ENCODE peak calls at places on chromosomes 16 and 17, in eight cellular contexts. Y is HCT116; U is H9; C is pancreas; P is effector memory CD4-positive, alpha-beta T cell; M is A549; J is breast epithelium; V is CD4-positive, CD25-positive, alpha-beta regulatory T cell. G is an unnamed sample. For H3K9me3, the result is how much of the 10 kb centered on the place peaks cover.

GRCh38 chr17:19013806-19014627 is 9.5 kb upstream of the FAM83G start:
- DNase-seq in Y (no peak), U (no peak), C (peak), P (no peak), M (no peak), J (no peak), V (no peak), G (no peak)

GRCh38 chr17:16215965-16216316 is 607 bp upstream of the NCOR1 start:
- DNase-seq in Y (peak), U (peak), C (no peak), P (peak), M (no peak), J (no peak), V (peak), G (peak)

GRCh38 chr17:48307814-48308411 is 122.1 kb downstream of the SKAP1 start:
- DNase-seq in Y (peak), U (peak), C (peak), P (peak), M (peak), J (no peak), V (peak), G (peak)

GRCh38 chr16:165539-166374 is at the start of gene HBM:
- DNase-seq in Y (no peak), U (no peak), C (no peak), P (no peak), M (no peak), J (no peak), V (no peak), G (no peak)

GRCh38 chr16:10256855-10257641 is 74.8 kb upstream of the GRIN2A start:
- DNase-seq in Y (no peak), U (peak), C (peak), P (peak), M (peak), J (no peak), V (peak), G (peak)

GRCh38 chr16:88466175-88466862 is 13.2 kb downstream of the ZFPM1 start:
- DNase-seq in Y (no peak), U (no peak), C (no peak), P (no peak), M (no peak), J (no peak), V (peak), G (no peak)

GRCh38 chr17:10102817-10103216 is 95.6 kb downstream of the GAS7 start:
- DNase-seq in Y (no peak), U (no peak), C (no peak), P (no peak), M (no peak), J (no peak), V (no peak), G (no peak)

GRCh38 chr17:28928061-28928460 is 23.3 kb downstream of the PHF12 start:
- DNase-seq in Y (no peak), U (no peak), C (no peak), P (no peak), M (no peak), J (no peak), V (peak), G (no peak)

GRCh38 chr16:78669994-78670393 is 570.5 kb downstream of the WWOX start:
- DNase-seq in Y (no peak), U (no peak), C (no peak), P (no peak), M (no peak), J (peak), V (no peak), G (no peak)

GRCh38 chr17:60888812-60889709 is 211.4 kb downstream of the BCAS3 start:
- DNase-seq in Y (no peak), U (no peak), C (no peak), P (no peak), M (no peak), J (no peak), V (no peak), G (no peak)

GRCh38 chr16:4410335-4411075 is 5.9 kb downstream of the CORO7 start:
- DNase-seq in Y (no peak), U (no peak), C (no peak), P (no peak), M (no peak), J (peak), V (no peak), G (no peak)

GRCh38 chr17:38685485-38685884 is 10.7 kb upstream of the EPOP start:
- DNase-seq in Y (no peak), U (peak), C (no peak), P (no peak), M (no peak), J (no peak), V (no peak), G (no peak)

GRCh38 chr16:51243836-51244483 is 92.9 kb upstream of the SALL1 start:
- DNase-seq in Y (no peak), U (no peak), C (peak), P (no peak), M (peak), J (no peak), V (no peak), G (no peak)

GRCh38 chr17:11340798-11341197 is 99.8 kb downstream of the SHISA6 start:
- DNase-seq in Y (no peak), U (no peak), C (no peak), P (no peak), M (no peak), J (no peak), V (no peak), G (no peak)

GRCh38 chr16:28879261-28879840 is 1.1 kb downstream of the ATP2A1 start:
- DNase-seq in Y (no peak), U (no peak), C (no peak), P (no peak), M (no peak), J (no peak), V (no peak), G (no peak)

GRCh38 chr17:30173649-30174048 is 57.0 kb downstream of the NSRP1 start:
- DNase-seq in Y (no peak), U (no peak), C (no peak), P (no peak), M (no peak), J (no peak), V (peak), G (peak)

GRCh38 chr16:11497851-11498289 is 88.8 kb downstream of the LITAF start:
- DNase-seq in Y (peak), U (no peak), C (no peak), P (no peak), M (peak), J (no peak), V (no peak), G (no peak)

GRCh38 chr17:72139213-72139612 is 18.4 kb downstream of the SOX9 start:
- DNase-seq in Y (no peak), U (no peak), C (no peak), P (no peak), M (no peak), J (no peak), V (no peak), G (no peak)

GRCh38 chr16:35559911-35560636 is 2100.7 kb downstream of the TP53TG3F start:
- DNase-seq in Y (no peak), U (no peak), C (no peak), P (no peak), M (no peak), J (no peak), V (no peak), G (peak)

GRCh38 chr16:35562471-35562870 is 2103.1 kb downstream of the TP53TG3F start:
- DNase-seq in Y (no peak), U (no peak), C (no peak), P (no peak), M (no peak), J (no peak), V (no peak), G (peak)

GRCh38 chr16:35561346-35561745 is 2101.9 kb downstream of the TP53TG3F start:
- DNase-seq in Y (no peak), U (no peak), C (no peak), P (no peak), M (no peak), J (no peak), V (no peak), G (no peak)

GRCh38 chr16:35562919-35563318 is 2103.5 kb downstream of the TP53TG3F start:
- DNase-seq in Y (no peak), U (no peak), C (no peak), P (no peak), M (no peak), J (no peak), V (no peak), G (no peak)

GRCh38 chr16:35560637-35560984 is 2101.2 kb downstream of the TP53TG3F start:
- DNase-seq in Y (no peak), U (no peak), C (no peak), P (no peak), M (no peak), J (no peak), V (no peak), G (no peak)
- H3K9me3 ChIP-seq in Y (under half), U (half or more), C (under half), P (under half), M (under half), J (under half), V (under half), G (under half)

DNA sequence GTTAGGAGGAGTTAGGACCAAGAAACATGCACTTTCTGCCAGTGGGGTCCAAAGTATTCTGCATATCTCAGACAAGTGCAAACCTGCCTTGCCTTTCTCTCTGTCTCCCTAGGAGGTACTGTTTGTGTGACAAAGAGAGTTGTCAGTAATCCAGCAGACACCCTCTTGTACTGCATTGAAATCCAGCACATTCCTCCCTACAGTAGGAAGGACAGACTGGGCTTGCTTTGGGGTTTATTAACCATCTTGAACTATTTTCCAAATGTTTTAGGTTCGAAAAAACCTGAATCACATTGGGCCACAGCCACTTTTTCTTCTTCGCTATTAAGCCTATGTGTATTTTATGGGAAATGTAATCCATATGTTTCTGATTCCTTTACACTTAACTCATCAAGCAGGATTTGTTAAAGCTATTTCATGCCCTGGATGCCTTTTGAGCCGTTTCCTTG is 204.2 kb upstream of the KCNJ16 start:
- DNase-seq in Y (no peak), U (no peak), C (no peak), P (no peak), M (no peak), J (peak), V (no peak), G (no peak)
- H3K9me3 ChIP-seq in Y (under half), U (under half), C (under half), P (under half), M (under half), J (under half), V (under half), G (under half)

GRCh38 chr16:35146723-35147458 is 1687.5 kb downstream of the TP53TG3F start:
- DNase-seq in Y (no peak), U (no peak), C (peak), P (no peak), M (no peak), J (no peak), V (no peak), G (no peak)

GRCh38 chr16:35147556-35148504 is 1688.4 kb downstream of the TP53TG3F start:
- DNase-seq in Y (no peak), U (no peak), C (peak), P (no peak), M (no peak), J (no peak), V (no peak), G (no peak)

GRCh38 chr16:35144212-35144932 is 1685.0 kb downstream of the TP53TG3F start:
- DNase-seq in Y (no peak), U (no peak), C (peak), P (no peak), M (no peak), J (no peak), V (no peak), G (no peak)

GRCh38 chr16:35148748-35149147 is 1689.3 kb downstream of the TP53TG3F start:
- DNase-seq in Y (no peak), U (no peak), C (no peak), P (no peak), M (no peak), J (no peak), V (no peak), G (no peak)

DNA sequence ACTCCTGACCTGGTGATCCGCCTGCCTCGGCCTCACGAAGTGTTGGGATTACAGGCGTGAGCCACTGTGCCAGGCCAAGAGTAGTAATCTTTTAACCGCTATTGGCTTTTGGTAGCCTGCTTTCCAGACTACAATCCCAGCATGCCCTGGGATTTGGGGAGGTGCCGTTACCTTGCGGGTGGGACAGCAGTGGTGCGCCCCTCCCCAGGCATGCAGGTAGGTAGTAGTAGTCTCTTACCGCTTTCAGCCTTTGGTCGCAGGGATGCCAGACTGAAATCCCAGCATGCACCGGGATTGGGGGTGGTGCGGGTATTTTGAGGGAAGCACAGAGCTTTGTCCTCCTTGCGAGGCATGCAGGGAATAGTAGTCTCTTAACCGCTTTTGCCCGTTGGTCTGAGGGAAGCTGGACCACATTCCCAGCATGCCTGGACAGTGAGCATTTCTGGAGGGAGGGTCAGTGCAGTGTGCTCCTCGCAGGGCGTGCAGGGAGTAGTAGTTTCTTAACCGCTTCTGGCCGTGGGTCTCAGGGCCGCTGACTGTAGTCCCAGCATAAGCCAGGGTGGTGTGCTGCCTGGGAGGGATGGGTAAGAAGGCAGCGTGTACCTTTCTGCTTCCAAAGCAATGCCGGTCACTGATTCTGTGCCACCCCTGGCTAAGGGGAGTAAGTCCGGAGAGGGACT is 1686.8 kb downstream of the TP53TG3F start:
- DNase-seq in Y (no peak), U (no peak), C (peak), P (no peak), M (no peak), J (no peak), V (no peak), G (no peak)
- H3K9me3 ChIP-seq in Y (under half), U (half or more), C (under half), P (under half), M (under half), J (under half), V (half or more), G (under half)

DNA sequence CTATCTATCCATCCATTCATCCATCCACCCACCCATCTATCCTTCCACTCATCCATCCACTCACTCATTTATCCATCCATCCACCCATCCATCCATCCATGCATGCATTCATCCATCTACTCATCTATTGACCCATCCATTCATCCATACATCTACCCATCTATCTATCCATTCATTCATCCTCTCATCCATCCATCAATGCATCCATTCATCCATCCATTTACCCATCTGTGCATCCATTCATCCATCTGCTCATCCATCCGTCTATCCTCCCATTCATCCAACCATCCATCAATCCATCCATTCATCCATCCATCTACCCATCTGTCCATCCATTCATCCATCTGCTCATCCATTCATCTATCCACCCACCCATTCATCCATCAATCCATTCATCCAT is 224.5 kb upstream of the MAF start:
- DNase-seq in Y (no peak), U (no peak), C (no peak), P (no peak), M (no peak), J (no peak), V (no peak), G (no peak)
- H3K9me3 ChIP-seq in Y (half or more), U (under half), C (under half), P (under half), M (under half), J (under half), V (under half), G (under half)

DNA sequence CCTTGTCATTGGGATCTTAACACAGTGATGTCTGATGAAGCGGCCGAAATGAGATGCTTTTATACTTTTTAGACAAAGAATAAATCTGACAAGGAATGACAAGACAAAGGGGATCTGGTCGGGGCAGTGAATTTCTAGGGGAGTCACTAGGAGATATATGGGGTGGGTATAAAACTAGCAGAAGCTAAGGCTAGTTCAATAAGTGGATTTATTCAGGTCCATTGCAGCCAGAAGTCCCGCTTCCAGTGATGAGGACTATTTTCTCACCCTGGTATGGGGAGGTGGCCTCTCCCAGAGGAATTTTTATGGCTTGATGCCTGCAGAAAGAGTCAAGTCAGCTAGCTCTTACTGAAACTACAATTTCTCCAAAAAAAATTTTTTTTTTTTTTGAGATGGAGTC is 23.9 kb downstream of the SLC38A8 start:
- DNase-seq in Y (no peak), U (no peak), C (no peak), P (no peak), M (no peak), J (no peak), V (no peak), G (no peak)
- H3K9me3 ChIP-seq in Y (under half), U (under half), C (under half), P (under half), M (under half), J (under half), V (under half), G (under half)

GRCh38 chr16:62678796-62679195 is 642.6 kb upstream of the CDH8 start:
- DNase-seq in Y (no peak), U (no peak), C (no peak), P (no peak), M (no peak), J (no peak), V (no peak), G (no peak)
- H3K9me3 ChIP-seq in Y (under half), U (under half), C (under half), P (under half), M (under half), J (under half), V (under half), G (under half)

DNA sequence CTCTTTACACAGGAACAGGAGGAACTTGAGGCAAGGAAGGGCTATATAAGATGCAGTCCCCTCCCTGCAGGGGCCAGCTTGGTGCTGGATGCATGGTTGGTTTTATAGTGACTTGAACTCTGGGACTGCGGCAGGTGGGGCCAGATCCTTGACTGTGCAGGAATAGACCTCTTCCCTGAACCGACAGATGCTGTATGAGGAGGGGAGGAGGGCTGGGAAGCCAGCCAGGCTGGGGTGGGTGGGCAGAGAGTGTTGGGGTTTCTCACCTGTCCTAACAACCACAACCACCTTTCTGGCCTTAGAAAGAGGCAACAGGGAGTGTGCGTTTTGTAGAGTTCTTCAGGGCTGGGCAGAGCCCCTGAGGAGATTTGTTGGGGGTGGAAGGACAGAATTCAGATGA is 798.1 kb downstream of the KCNJ18 start:
- DNase-seq in Y (no peak), U (no peak), C (no peak), P (no peak), M (no peak), J (no peak), V (no peak), G (no peak)
- H3K9me3 ChIP-seq in Y (under half), U (half or more), C (under half), P (under half), M (under half), J (under half), V (under half), G (under half)

GRCh38 chr16:75169899-75170405 is 21.6 kb downstream of the ZFP1 start:
- DNase-seq in Y (no peak), U (no peak), C (no peak), P (no peak), M (no peak), J (no peak), V (no peak), G (no peak)

GRCh38 chr16:75175074-75175473 is 26.8 kb downstream of the ZFP1 start:
- DNase-seq in Y (no peak), U (no peak), C (no peak), P (no peak), M (no peak), J (no peak), V (no peak), G (no peak)

GRCh38 chr16:75176926-75177325 is 28.6 kb downstream of the ZFP1 start:
- DNase-seq in Y (no peak), U (no peak), C (no peak), P (no peak), M (no peak), J (no peak), V (no peak), G (no peak)

DNA sequence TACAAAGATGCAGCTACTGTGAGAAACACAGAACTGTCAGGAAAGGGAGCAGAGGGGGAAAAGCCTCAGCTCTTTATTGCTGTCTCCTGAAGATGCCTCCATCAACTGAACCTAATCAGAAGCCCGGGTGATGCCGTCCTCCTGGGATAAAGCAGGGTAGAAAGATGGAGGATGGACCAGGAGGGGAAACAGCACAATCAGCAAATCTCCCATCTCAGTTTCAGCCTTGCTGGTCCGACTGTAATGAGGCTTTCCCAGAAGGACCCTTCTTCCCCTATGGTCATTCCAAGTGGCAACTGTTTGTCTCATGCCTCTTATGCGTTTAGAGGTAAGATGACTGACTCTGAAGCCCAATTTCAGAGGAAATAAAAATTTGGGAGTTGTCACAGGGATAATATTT is 24.3 kb downstream of the ZFP1 start:
- DNase-seq in Y (no peak), U (no peak), C (no peak), P (no peak), M (no peak), J (no peak), V (no peak), G (no peak)
- H3K9me3 ChIP-seq in Y (half or more), U (half or more), C (under half), P (under half), M (half or more), J (half or more), V (half or more), G (under half)

DNA sequence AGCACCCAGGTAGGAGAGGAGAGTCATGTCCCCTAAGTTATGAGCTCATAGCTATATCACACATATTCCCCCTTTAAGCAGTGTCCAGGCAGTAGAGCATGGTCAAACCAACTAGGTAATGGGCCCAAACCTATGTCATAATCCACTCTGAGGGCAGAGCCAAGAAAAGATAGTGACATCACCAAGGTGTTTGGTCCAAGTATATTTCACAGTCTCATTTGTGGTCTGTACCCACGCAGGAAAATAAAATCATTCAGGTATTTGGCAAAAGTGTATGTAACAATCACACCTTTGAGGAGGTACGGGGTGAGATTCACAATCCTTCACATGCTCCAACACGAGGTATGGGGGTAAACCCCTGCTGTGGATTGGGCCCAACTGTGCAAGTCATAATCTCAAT is 2112.8 kb downstream of the TP53TG3F start:
- DNase-seq in Y (no peak), U (no peak), C (no peak), P (no peak), M (no peak), J (no peak), V (no peak), G (no peak)
- H3K9me3 ChIP-seq in Y (under half), U (half or more), C (under half), P (under half), M (under half), J (under half), V (under half), G (under half)

GRCh38 chr17:70834039-70834438 is 664.7 kb downstream of the KCNJ2 start:
- DNase-seq in Y (no peak), U (no peak), C (no peak), P (no peak), M (no peak), J (no peak), V (no peak), G (no peak)
- H3K9me3 ChIP-seq in Y (under half), U (under half), C (under half), P (under half), M (under half), J (under half), V (under half), G (under half)

G was measured in MM.1S.